ENCODE peak calls at places on chromosomes 12 and 14, in four cellular contexts. K is pancreas, Q is cardiac muscle cell, W is upper lobe of right lung. V is an unnamed sample. For H3K9me3 and H3K27me3, the result is how much of the 10 kb centered on the place peaks cover.

GRCh38 chr12:84357314-84357713 is 555.3 kb downstream of the SLC6A15 start:
- DNase-seq in K (no peak), W (no peak), Q (no peak), V (no peak)

GRCh38 chr12:121461048-121461447 is 61.1 kb downstream of the RNF34 start:
- DNase-seq in K (no peak), W (no peak), Q (no peak), V (no peak)

GRCh38 chr12:64650762-64651161 is 40.5 kb downstream of the RASSF3 start:
- DNase-seq in W (no peak), Q (no peak), K (no peak), V (no peak)

GRCh38 chr14:94775082-94775874 is 5.4 kb upstream of the GSC start:
- DNase-seq in K (no peak), W (no peak), Q (no peak), V (no peak)

GRCh38 chr14:99772371-99773283 is 20.6 kb upstream of the EML1 start:
- DNase-seq in Q (no peak), W (no peak), K (no peak), V (no peak)

GRCh38 chr14:90447720-90448497 is 51.1 kb downstream of the CALM1 start:
- DNase-seq in Q (no peak), K (no peak), W (no peak), V (no peak)

GRCh38 chr14:83825836-83826235 is 1704.1 kb upstream of the FLRT2 start:
- DNase-seq in K (no peak), W (no peak), Q (no peak), V (no peak)

GRCh38 chr12:123896786-123897185 is 75.8 kb downstream of the CCDC92 start:
- DNase-seq in Q (peak), K (no peak), W (no peak), V (no peak)

GRCh38 chr12:32828552-32828951 is 68.0 kb downstream of the PKP2 start:
- DNase-seq in K (no peak), W (no peak), Q (peak), V (no peak)

GRCh38 chr12:131052063-131052781 is 98.5 kb downstream of the ADGRD1 start:
- DNase-seq in K (no peak), W (no peak), Q (no peak), V (peak)

GRCh38 chr12:122851820-122852219 is 16.6 kb downstream of the HIP1R start:
- DNase-seq in W (no peak), Q (peak), K (no peak), V (no peak)

GRCh38 chr14:30035361-30035760 is 107.7 kb upstream of the PRKD1 start:
- DNase-seq in K (no peak), Q (no peak), W (no peak), V (no peak)

GRCh38 chr12:42945927-42946326 is 356.4 kb upstream of the PRICKLE1 start:
- DNase-seq in W (no peak), Q (no peak), K (no peak), V (no peak)

GRCh38 chr12:6363330-6364036 is 11.9 kb downstream of the SCNN1A start:
- DNase-seq in Q (peak), K (peak), W (peak), V (no peak)

GRCh38 chr14:69766984-69767368 is at the start of gene SRSF5:
- DNase-seq in Q (peak), W (peak), K (peak), V (peak)

GRCh38 chr14:59998575-59998974 is 78.6 kb downstream of the LRRC9 start:
- DNase-seq in K (no peak), W (no peak), Q (no peak), V (no peak)

GRCh38 chr14:100085451-100085850 is 20.2 kb downstream of the EVL start:
- DNase-seq in W (no peak), Q (no peak), K (no peak), V (no peak)

GRCh38 chr14:74548881-74549280 is 55.3 kb downstream of the ISCA2 start:
- DNase-seq in K (no peak), Q (peak), W (no peak), V (no peak)

GRCh38 chr14:58238252-58239247 is 6.1 kb upstream of the PSMA3 start:
- DNase-seq in Q (peak), W (no peak), K (peak), V (no peak)

GRCh38 chr12:76312314-76312713 is 35.9 kb downstream of the BBS10 start:
- DNase-seq in Q (peak), K (no peak), W (peak), V (no peak)

GRCh38 chr12:57201631-57202030 is 15.0 kb upstream of the NXPH4 start:
- DNase-seq in Q (no peak), K (no peak), W (no peak), V (no peak)

GRCh38 chr14:35341454-35342159 is 49.4 kb downstream of the PSMA6 start:
- DNase-seq in Q (peak), W (peak), K (peak), V (peak)

GRCh38 chr14:50659327-50659974 is 8.7 kb downstream of the SAV1 start:
- DNase-seq in K (peak), W (no peak), Q (no peak), V (no peak)

GRCh38 chr12:30694412-30694955 is 1.2 kb downstream of the IPO8 start:
- DNase-seq in W (no peak), K (no peak), Q (peak), V (no peak)

GRCh38 chr14:38107216-38107631 is 100.5 kb upstream of the SSTR1 start:
- DNase-seq in W (no peak), Q (no peak), K (no peak), V (no peak)
- H3K9me3 ChIP-seq in W (under half), Q (under half), K (under half), V (under half)

GRCh38 chr12:4434299-4434698 is 11.3 kb downstream of the FGF6 start:
- DNase-seq in W (no peak), Q (no peak), K (no peak), V (no peak)
- H3K27me3 ChIP-seq in W (under half), Q (under half), K (under half), V (under half)

GRCh38 chr14:22630066-22630465 is 14.1 kb downstream of the OR6J1 start:
- DNase-seq in Q (peak), W (no peak), K (no peak), V (no peak)

GRCh38 chr14:22629357-22629756 is 14.8 kb downstream of the OR6J1 start:
- DNase-seq in K (no peak), W (no peak), Q (no peak), V (no peak)

GRCh38 chr14:22627506-22628263 is 16.5 kb downstream of the OR6J1 start:
- DNase-seq in K (no peak), W (no peak), Q (no peak), V (no peak)

GRCh38 chr14:22634233-22634632 is 9.9 kb downstream of the OR6J1 start:
- DNase-seq in K (no peak), Q (no peak), W (no peak), V (no peak)

GRCh38 chr14:22630486-22630885 is 13.7 kb downstream of the OR6J1 start:
- DNase-seq in Q (peak), W (no peak), K (no peak), V (no peak)
- H3K9me3 ChIP-seq in Q (under half), W (under half), K (under half), V (under half)

DNA sequence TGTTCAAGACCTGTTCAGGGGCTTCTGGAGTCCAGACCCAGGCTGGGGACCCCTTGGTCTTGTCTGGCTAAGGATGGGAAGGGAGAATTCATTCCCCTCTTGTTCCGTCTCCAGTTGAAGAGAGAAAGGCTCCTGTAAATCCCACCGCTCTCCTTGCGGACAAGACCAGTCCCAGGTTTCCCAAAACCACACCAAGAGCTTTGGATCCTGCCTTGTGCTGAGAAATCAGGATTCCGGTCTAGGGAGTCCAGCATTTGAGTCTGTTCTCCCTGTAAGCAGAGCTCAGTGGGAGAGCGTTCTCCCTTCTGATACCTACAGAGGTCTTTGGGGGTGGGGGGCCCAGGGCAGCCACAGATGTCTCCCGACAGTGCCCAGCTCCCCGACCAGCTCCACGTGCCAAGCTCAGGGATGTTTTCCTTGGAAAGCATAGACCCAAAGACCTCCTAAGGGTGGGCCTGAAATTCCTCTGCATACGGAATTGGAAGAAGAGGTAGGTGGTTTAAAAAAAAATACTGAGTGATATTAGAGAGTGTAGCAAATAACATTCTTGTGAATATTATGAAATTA is 1.9 kb downstream of the HOXC13 start:
- DNase-seq in W (no peak), K (no peak), Q (no peak), V (no peak)
- H3K27me3 ChIP-seq in W (half or more), K (under half), Q (half or more), V (half or more)

GRCh38 chr14:105839425-105840265 is 313.3 kb downstream of the TMEM121 start:
- DNase-seq in Q (no peak), W (peak), K (no peak), V (peak)
- H3K9me3 ChIP-seq in Q (under half), W (under half), K (under half), V (under half)